ENCODE peak calls at places on chromosomes 5 and 9, in six cellular contexts. H is pancreas, O is fibroblast of pulmonary artery, K is endothelial cell, F is progenitor cell of endocrine pancreas, C is iPS-NIHi11. G is an unnamed sample.

GRCh38 chr9:7936201-7936600 is 136.6 kb upstream of the DMAC1 start:
- DNase-seq in H (no peak), O (no peak), K (no peak), F (no peak), C (no peak), G (no peak)

GRCh38 chr5:72366324-72366976 is 46.3 kb downstream of the PTCD2 start:
- DNase-seq in H (peak), O (peak), K (peak), F (peak), C (peak), G (peak)

GRCh38 chr5:459562-460412 is 16.8 kb downstream of the EXOC3 start:
- DNase-seq in H (no peak), O (no peak), K (no peak), F (no peak), C (peak), G (no peak)

GRCh38 chr5:76332102-76332501 is 71.0 kb upstream of the IQGAP2 start:
- DNase-seq in H (no peak), O (no peak), K (no peak), F (no peak), C (no peak), G (no peak)

GRCh38 chr5:91235194-91235793 is 147.8 kb downstream of the ARRDC3 start:
- DNase-seq in H (no peak), O (no peak), K (no peak), F (no peak), C (no peak), G (no peak)

GRCh38 chr5:88683506-88684135 is 199.4 kb downstream of the MEF2C start:
- DNase-seq in H (no peak), O (no peak), K (peak), F (no peak), C (peak), G (peak)

GRCh38 chr5:68435611-68436010 is 220.1 kb downstream of the PIK3R1 start:
- DNase-seq in H (no peak), O (no peak), K (no peak), F (no peak), C (no peak), G (no peak)

GRCh38 chr9:114588150-114588663 is 638 bp downstream of the ATP6V1G1 start:
- DNase-seq in H (no peak), O (peak), K (no peak), F (no peak), C (no peak), G (no peak)

GRCh38 chr9:83583151-83584014 is 39.6 kb upstream of the IDNK start:
- DNase-seq in H (peak), O (peak), K (peak), F (peak), C (peak), G (peak)